ENCODE peak calls at places on chromosomes 3 and 15, in nine cellular contexts. M, C, J, U, T, F, O, P and E are unnamed samples.
A peak's percentile ranks its signal among the peaks of the same experiment; 100 is the strongest.

GRCh38 chr3:119457260-119457659 is 6.2 kb downstream of the TMEM39A start:
- DNase-seq in M (no peak), C (no peak), J (no peak), U (peak; percentile 27), T (no peak), F (no peak), O (no peak), P (no peak), E (no peak)

GRCh38 chr3:37995652-37996641 is 5.4 kb downstream of the VILL start:
- DNase-seq in M (no peak), C (no peak), J (no peak), U (no peak), T (no peak), F (peak; percentile 40), O (no peak), P (no peak), E (no peak)

GRCh38 chr3:72255191-72255590 is 470.2 kb upstream of the PROK2 start:
- DNase-seq in M (peak; percentile 24), C (peak; percentile 72), J (no peak), U (peak; percentile 43), T (no peak), F (peak; percentile 63), O (no peak), P (no peak), E (no peak)

GRCh38 chr3:14801031-14801430 is 17.7 kb upstream of the FGD5 start:
- DNase-seq in M (no peak), C (no peak), J (no peak), U (no peak), T (no peak), F (peak; percentile 10), O (no peak), P (no peak), E (no peak)

GRCh38 chr3:138359137-138359536 is 10.8 kb downstream of the MRAS start:
- DNase-seq in M (no peak), C (no peak), J (no peak), U (no peak), T (no peak), F (no peak), O (no peak), P (no peak), E (no peak)

GRCh38 chr15:66715181-66715624 is 13.2 kb downstream of the SMAD6 start:
- DNase-seq in M (no peak), C (no peak), J (no peak), U (peak; percentile 13), T (no peak), F (no peak), O (no peak), P (no peak), E (no peak)

GRCh38 chr3:177906573-177907229 is 629.5 kb upstream of the KCNMB2 start:
- DNase-seq in M (peak; percentile 49), C (no peak), J (no peak), U (no peak), T (no peak), F (no peak), O (no peak), P (no peak), E (no peak)

GRCh38 chr15:42890161-42890913 is 30.2 kb downstream of the TTBK2 start:
- DNase-seq in M (peak; percentile 98), C (no peak), J (no peak), U (peak; percentile 3), T (no peak), F (peak; percentile 49), O (peak; percentile 95), P (peak; percentile 88), E (no peak)

GRCh38 chr3:27714692-27715453 is 7.2 kb downstream of the EOMES start:
- DNase-seq in M (no peak), C (peak; percentile 68), J (peak; percentile 64), U (no peak), T (no peak), F (peak; percentile 91), O (no peak), P (no peak), E (peak; percentile 61)

GRCh38 chr15:83784975-83785374 is 131.1 kb downstream of the ADAMTSL3 start:
- DNase-seq in M (peak; percentile 35), C (no peak), J (no peak), U (no peak), T (no peak), F (no peak), O (peak; percentile 26), P (peak; percentile 46), E (no peak)

DNA sequence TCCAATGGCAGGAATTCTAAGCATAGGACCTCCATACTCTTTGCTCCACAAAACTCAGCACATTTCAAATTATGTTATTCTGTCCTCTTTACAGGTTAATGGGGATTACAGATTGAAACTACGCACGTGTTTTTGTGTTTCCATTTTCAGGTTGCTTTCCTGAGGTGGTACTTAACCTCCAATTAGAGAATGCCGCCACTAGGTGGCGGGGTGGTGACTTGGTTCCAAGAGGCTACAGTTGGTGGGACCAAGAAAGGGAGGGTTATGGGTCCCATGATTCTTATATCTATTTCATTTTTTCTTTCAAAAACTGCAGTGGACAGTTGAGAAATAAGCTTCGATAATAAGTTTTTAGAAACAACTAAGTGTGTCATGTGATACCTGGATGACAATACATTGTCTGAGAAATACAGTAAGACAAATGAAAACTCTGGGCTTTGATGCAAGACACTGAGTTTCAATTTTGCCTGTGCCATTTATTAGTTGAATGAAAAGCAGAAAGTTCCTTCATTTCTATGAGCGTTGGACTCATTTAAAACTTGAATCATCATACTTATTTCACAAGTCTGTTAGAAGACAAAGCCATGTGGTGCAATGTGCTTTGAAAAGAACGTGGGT is 539.0 kb downstream of the FGF12 start:
- DNase-seq in M (peak; percentile 13), C (peak; percentile 78), J (peak; percentile 66), U (peak; percentile 61), T (no peak), F (peak; percentile 88), O (peak; percentile 26), P (peak; percentile 4), E (no peak)
- TF ChIP-seq CTCF in M (peak; percentile 58), C (peak; percentile 56), J (peak; percentile 89), U (peak; percentile 56), T (no peak), F (peak; percentile 91), O (peak; percentile 57), P (peak; percentile 31), E (peak; percentile 57)

GRCh38 chr3:89586256-89586655 is 478.8 kb downstream of the EPHA3 start:
- DNase-seq in M (no peak), C (no peak), J (no peak), U (no peak), T (no peak), F (no peak), O (no peak), P (no peak), E (no peak)
- H3K27ac ChIP-seq in M (no peak overlapping the region), C (no peak overlapping the region), J (no peak overlapping the region), U (no peak overlapping the region), T (no peak overlapping the region), F (no peak overlapping the region), O (no peak overlapping the region), P (no peak overlapping the region), E (no peak overlapping the region)

GRCh38 chr3:139541898-139542288 is 2.4 kb upstream of the RBP1 start:
- DNase-seq in M (no peak), C (no peak), J (no peak), U (no peak), T (no peak), F (no peak), O (no peak), P (no peak), E (no peak)
- TF ChIP-seq CTCF in M (no peak), C (no peak), J (peak; percentile 50), U (peak; percentile 16), T (no peak), F (peak; percentile 63), O (no peak), P (no peak), E (no peak)

GRCh38 chr3:114848087-114848486 is 299.0 kb downstream of the ZBTB20 start:
- DNase-seq in M (no peak), C (no peak), J (no peak), U (peak; percentile 42), T (no peak), F (no peak), O (no peak), P (no peak), E (no peak)
- H3K27ac ChIP-seq in M (no peak overlapping the region), C (no peak overlapping the region), J (no peak overlapping the region), U (peak overlapping the region; percentile 67), T (peak overlapping the region; percentile 65), F (no peak overlapping the region), O (no peak overlapping the region), P (no peak overlapping the region), E (no peak overlapping the region)

DNA sequence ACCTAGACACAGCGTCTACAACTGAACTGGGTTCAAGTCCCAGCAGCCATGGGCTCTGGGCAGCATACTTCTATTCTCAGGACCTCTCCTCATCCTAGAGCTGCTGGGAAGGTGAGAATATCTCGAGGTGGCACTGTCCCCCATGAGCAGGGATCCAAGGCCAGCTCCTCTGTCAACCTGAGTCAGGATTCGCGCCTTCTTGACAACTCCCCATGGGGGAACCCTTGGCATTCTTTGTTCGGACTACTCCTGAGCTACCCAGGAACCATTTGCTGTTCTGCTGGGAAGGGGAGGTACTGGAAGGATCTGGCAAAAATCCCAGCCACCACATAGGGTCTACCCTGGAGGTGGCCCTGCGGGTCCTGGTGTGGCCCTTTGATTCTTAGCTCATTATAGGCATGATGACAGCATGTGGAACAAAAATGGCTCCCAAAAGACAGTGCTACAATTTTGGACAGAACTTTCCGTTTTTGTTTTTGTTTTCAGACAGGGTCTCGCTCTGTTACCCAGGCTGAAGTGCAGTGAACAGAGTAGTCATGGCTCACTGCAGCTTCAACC is 22.3 kb downstream of the PLXNB1 start:
- DNase-seq in M (no peak), C (no peak), J (no peak), U (peak; percentile 0), T (no peak), F (peak; percentile 83), O (no peak), P (no peak), E (peak; percentile 9)
- TF ChIP-seq CTCF in M (no peak), C (no peak), J (no peak), U (no peak), T (no peak), F (no peak), O (no peak), P (no peak), E (no peak)

GRCh38 chr3:58566398-58567250 is 10.6 kb downstream of the FAM107A start:
- DNase-seq in M (no peak), C (no peak), J (peak; percentile 25), U (no peak), T (no peak), F (no peak), O (no peak), P (no peak), E (no peak)

GRCh38 chr3:58567251-58567515 is 10.0 kb downstream of the FAM107A start:
- DNase-seq in M (no peak), C (no peak), J (no peak), U (no peak), T (no peak), F (peak; percentile 50), O (no peak), P (no peak), E (no peak)

GRCh38 chr3:58564054-58564453 is 13.1 kb downstream of the FAM107A start:
- DNase-seq in M (no peak), C (no peak), J (no peak), U (no peak), T (no peak), F (no peak), O (no peak), P (no peak), E (no peak)

GRCh38 chr3:58564456-58565160 is 12.6 kb downstream of the FAM107A start:
- DNase-seq in M (peak; percentile 92), C (no peak), J (peak; percentile 23), U (no peak), T (no peak), F (peak; percentile 49), O (peak; percentile 30), P (peak; percentile 77), E (no peak)

GRCh38 chr3:58565621-58566397 is 11.4 kb downstream of the FAM107A start:
- DNase-seq in M (no peak), C (no peak), J (peak; percentile 82), U (peak; percentile 55), T (no peak), F (peak; percentile 88), O (no peak), P (no peak), E (no peak)
- H3K27ac ChIP-seq in M (no peak overlapping the region), C (no peak overlapping the region), J (no peak overlapping the region), U (no peak overlapping the region), T (no peak overlapping the region), F (no peak overlapping the region), O (no peak overlapping the region), P (no peak overlapping the region), E (no peak overlapping the region)